ENCODE peak calls at places on chromosomes 11 and 22, in seven cellular contexts. M is psoas muscle; F is CD8-positive, alpha-beta T cell; D is WERI-Rb-1; L is colonic mucosa; E is right lobe of liver; O is heart right ventricle. T is an unnamed sample.

GRCh38 chr11:62925308-62925707 is 4.1 kb upstream of the CHRM1 start:
- DNase-seq in O (no peak), L (no peak), E (no peak), M (no peak), F (no peak), D (no peak), T (no peak)

GRCh38 chr11:44601471-44602370 is 36.3 kb downstream of the CD82 start:
- DNase-seq in E (no peak), D (no peak), M (no peak), F (no peak), O (no peak), L (peak; percentile 43), T (no peak)

GRCh38 chr11:17699157-17700114 is 19.9 kb upstream of the MYOD1 start:
- DNase-seq in O (no peak), L (no peak), F (no peak), E (no peak), M (peak; percentile 85), D (peak; percentile 94), T (no peak)

GRCh38 chr22:43884600-43885318 is 7.1 kb downstream of the PNPLA5 start:
- DNase-seq in E (peak; percentile 79), F (peak; percentile 59), O (peak; percentile 49), M (peak; percentile 68), D (peak; percentile 77), L (peak; percentile 62), T (no peak)

GRCh38 chr11:99015634-99016454 is 4.9 kb upstream of the CNTN5 start:
- DNase-seq in D (no peak), E (no peak), F (no peak), O (no peak), M (no peak), L (no peak), T (no peak)

GRCh38 chr11:42462558-42463310 is 849.1 kb upstream of the API5 start:
- DNase-seq in E (no peak), F (no peak), O (no peak), M (no peak), L (no peak), D (no peak), T (no peak)

GRCh38 chr11:15276616-15277015 is 161.9 kb downstream of the INSC start:
- DNase-seq in F (no peak), D (peak; percentile 25), E (no peak), L (no peak), M (no peak), O (no peak), T (no peak)

GRCh38 chr11:61560751-61561150 is 20.1 kb downstream of the SYT7 start:
- DNase-seq in D (no peak), O (no peak), M (no peak), L (no peak), F (no peak), E (no peak), T (no peak)

GRCh38 chr11:99911116-99911515 is 776.0 kb upstream of the ARHGAP42 start:
- DNase-seq in M (no peak), L (no peak), E (no peak), D (no peak), O (no peak), F (no peak), T (no peak)

GRCh38 chr11:47108214-47108613 is 68.5 kb downstream of the ARFGAP2 start:
- DNase-seq in D (no peak), F (no peak), O (no peak), M (no peak), L (no peak), E (no peak), T (no peak)

GRCh38 chr11:8389034-8389996 is 125.6 kb upstream of the LMO1 start:
- DNase-seq in D (no peak), F (no peak), L (no peak), E (no peak), O (peak; percentile 22), M (no peak), T (no peak)

GRCh38 chr22:43437871-43438475 is 26.2 kb downstream of the MPPED1 start:
- DNase-seq in M (no peak), O (no peak), F (no peak), D (no peak), E (no peak), L (no peak), T (no peak)

GRCh38 chr22:46758867-46759290 is 3.6 kb upstream of the TBC1D22A start:
- DNase-seq in F (peak; percentile 71), M (no peak), D (peak; percentile 72), L (peak; percentile 86), E (peak; percentile 43), O (no peak), T (peak; percentile 32)

GRCh38 chr11:15229069-15229468 is 114.3 kb downstream of the INSC start:
- DNase-seq in F (no peak), D (no peak), M (no peak), L (no peak), O (no peak), E (no peak), T (no peak)

GRCh38 chr11:38384568-38384967 is 1786.5 kb upstream of the RAG2 start:
- DNase-seq in E (no peak), L (no peak), F (no peak), D (no peak), M (no peak), O (no peak), T (no peak)

GRCh38 chr11:61833926-61834277 is 5.8 kb downstream of the FADS2 start:
- DNase-seq in D (no peak), M (no peak), F (no peak), O (no peak), L (no peak), E (no peak), T (no peak)

GRCh38 chr11:20310137-20310536 is 53.4 kb upstream of the HTATIP2 start:
- DNase-seq in L (no peak), E (no peak), D (no peak), F (no peak), M (no peak), O (no peak), T (no peak)

GRCh38 chr22:48051796-48052620 is 1289.6 kb downstream of the TBC1D22A start:
- DNase-seq in F (no peak), O (no peak), M (no peak), L (no peak), E (no peak), D (no peak), T (no peak)

GRCh38 chr11:35126000-35126878 is 12.7 kb upstream of the CD44 start:
- DNase-seq in O (no peak), E (no peak), D (no peak), F (no peak), M (no peak), L (no peak), T (no peak)

GRCh38 chr22:17990942-17991341 is 33.4 kb downstream of the MICAL3 start:
- DNase-seq in E (no peak), M (no peak), D (no peak), L (no peak), F (no peak), O (no peak), T (no peak)

GRCh38 chr11:37632748-37633147 is 1034.7 kb upstream of the RAG2 start:
- DNase-seq in F (no peak), E (no peak), M (no peak), L (no peak), D (no peak), O (no peak), T (no peak)

GRCh38 chr22:47129902-47130301 is 367.5 kb downstream of the TBC1D22A start:
- DNase-seq in D (peak; percentile 30), E (peak; percentile 18), O (no peak), M (no peak), L (peak; percentile 87), F (no peak), T (no peak)

GRCh38 chr11:65793144-65793581 is 6.3 kb downstream of the OVOL1 start:
- DNase-seq in M (no peak), L (peak; percentile 93), E (peak; percentile 76), D (no peak), F (no peak), O (no peak), T (no peak)
- H3K27me3 ChIP-seq in M (peaks cover 28% of the 10 kb centered on the region), L (no peaks in the 10 kb centered on the region), E (no peaks in the 10 kb centered on the region), D (no peaks in the 10 kb centered on the region), F (peaks cover 23% of the 10 kb centered on the region), O (peaks cover 26% of the 10 kb centered on the region), T (peaks cover 27% of the 10 kb centered on the region)

GRCh38 chr11:93585758-93586157 is 42.6 kb upstream of the SMCO4 start:
- DNase-seq in O (no peak), E (peak; percentile 69), D (no peak), L (no peak), M (peak; percentile 39), F (no peak), T (no peak)
- TF ChIP-seq CTCF in O (no peak), E (no peak), D (no peak), L (no peak), M (no peak), F (no peak), T (no peak)

GRCh38 chr22:41818596-41818995 is 14.3 kb upstream of the SREBF2 start:
- DNase-seq in M (no peak), L (no peak), F (no peak), E (no peak), D (no peak), O (no peak), T (no peak)

GRCh38 chr22:41821449-41822030 is 11.4 kb upstream of the SREBF2 start:
- DNase-seq in L (no peak), M (no peak), O (no peak), D (no peak), E (no peak), F (no peak), T (no peak)

GRCh38 chr22:41822289-41823057 is 10.4 kb upstream of the SREBF2 start:
- DNase-seq in F (no peak), E (no peak), M (no peak), O (no peak), L (no peak), D (no peak), T (no peak)

GRCh38 chr22:41818011-41818410 is 14.9 kb upstream of the SREBF2 start:
- DNase-seq in L (no peak), E (no peak), M (no peak), O (no peak), F (no peak), D (no peak), T (no peak)

GRCh38 chr22:41820447-41820846 is 12.5 kb upstream of the SREBF2 start:
- DNase-seq in M (no peak), O (no peak), E (no peak), D (no peak), F (no peak), L (no peak), T (no peak)
- H3K27ac ChIP-seq in M (no peak overlapping the region), O (no peak overlapping the region), E (no peak overlapping the region), D (no peak overlapping the region), F (no peak overlapping the region), L (no peak overlapping the region), T (no peak overlapping the region)

DNA sequence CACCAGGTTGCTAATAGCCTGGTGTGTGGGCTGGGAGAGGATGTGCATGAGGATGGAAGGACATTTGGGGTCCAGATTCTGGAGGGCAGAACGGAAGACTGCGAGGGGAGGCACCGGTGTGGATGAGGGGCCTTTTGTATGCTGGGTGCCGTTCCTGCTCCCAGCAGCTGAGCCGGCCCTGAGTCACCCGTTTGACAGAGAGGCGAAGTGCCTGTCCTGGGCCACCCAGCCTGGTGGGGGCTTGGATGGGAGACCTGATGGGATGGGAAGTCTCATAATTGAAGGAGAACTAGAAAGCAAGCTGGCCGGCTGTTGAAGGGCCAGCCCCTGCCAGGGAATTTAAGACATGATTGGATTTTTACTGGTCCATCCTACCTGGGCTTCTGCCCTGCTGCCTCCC is 10.8 kb downstream of the CACNA1I start:
- DNase-seq in O (no peak), E (no peak), M (no peak), L (no peak), F (no peak), D (no peak), T (no peak)
- H3K27me3 ChIP-seq in O (peaks cover 10% of the 10 kb centered on the region), E (no peaks in the 10 kb centered on the region), M (peaks cover 40% of the 10 kb centered on the region), L (no peaks in the 10 kb centered on the region), F (no peaks in the 10 kb centered on the region), D (no peaks in the 10 kb centered on the region), T (no peaks in the 10 kb centered on the region)

GRCh38 chr11:67315325-67315909 is 12.1 kb downstream of the SSH3 start:
- DNase-seq in L (no peak), E (no peak), M (no peak), F (no peak), O (no peak), D (no peak), T (no peak)
- TF ChIP-seq CTCF in L (no peak), E (no peak), M (no peak), F (no peak), O (no peak), D (no peak), T (no peak)

T was measured in CD4-positive, alpha-beta T cell.